ENCODE peak calls at places on chromosomes 5 and 9, in five cellular contexts. Q, E, R, Z and V are unnamed samples.

GRCh38 chr5:91598216-91598615 is 215.1 kb upstream of the ARRDC3 start:
- DNase-seq in Q (no peak), E (no peak), Z (no peak), R (no peak), V (no peak)

GRCh38 chr5:71589903-71590302 is 2.8 kb downstream of the MCCC2 start:
- DNase-seq in R (no peak), Z (no peak), Q (no peak), E (no peak), V (no peak)

GRCh38 chr5:133225671-133226152 is 173.9 kb downstream of the HSPA4 start:
- DNase-seq in Q (no peak), Z (peak), R (peak), E (no peak), V (no peak)

GRCh38 chr5:150252489-150252888 is 37.1 kb downstream of the CAMK2A start:
- DNase-seq in E (peak), Q (no peak), Z (no peak), R (no peak), V (no peak)

GRCh38 chr5:120567921-120568320 is 103.8 kb downstream of the PRR16 start:
- DNase-seq in Q (no peak), Z (no peak), R (no peak), E (no peak), V (no peak)

GRCh38 chr5:37938086-37938852 is 98.4 kb upstream of the GDNF start:
- DNase-seq in E (no peak), Q (no peak), Z (no peak), R (no peak), V (no peak)

GRCh38 chr9:78745996-78746395 is 449.1 kb downstream of the PSAT1 start:
- DNase-seq in R (peak), Z (no peak), E (no peak), Q (no peak), V (peak)

GRCh38 chr5:59335544-59335943 is 558.0 kb downstream of the PDE4D start:
- DNase-seq in E (no peak), Z (no peak), R (no peak), Q (no peak), V (no peak)

GRCh38 chr5:180557201-180557809 is 34.0 kb downstream of the SCGB3A1 start:
- DNase-seq in E (no peak), Z (no peak), Q (no peak), R (peak), V (no peak)

GRCh38 chr9:88532320-88532719 is 2.7 kb upstream of the NXNL2 start:
- DNase-seq in E (no peak), R (no peak), Q (no peak), Z (peak), V (peak)

GRCh38 chr5:149550608-149551226 is 522 bp downstream of the CSNK1A1 start:
- DNase-seq in R (no peak), Q (no peak), Z (no peak), E (peak), V (no peak)

GRCh38 chr5:120586646-120587045 is 122.5 kb downstream of the PRR16 start:
- DNase-seq in E (no peak), Z (no peak), R (no peak), Q (no peak), V (no peak)

GRCh38 chr9:93699650-93700049 is 123.3 kb downstream of the PHF2 start:
- DNase-seq in Q (no peak), Z (no peak), R (no peak), E (no peak), V (no peak)

GRCh38 chr5:14557840-14558239 is 23.8 kb upstream of the OTULINL start:
- DNase-seq in E (no peak), Q (no peak), R (no peak), Z (no peak), V (no peak)

GRCh38 chr5:142388696-142389095 is 63.9 kb upstream of the SPRY4 start:
- DNase-seq in Z (no peak), Q (no peak), R (peak), E (no peak), V (peak)

GRCh38 chr9:126401107-126401506 is 74.5 kb downstream of the MVB12B start:
- DNase-seq in R (no peak), Z (no peak), E (peak), Q (no peak), V (no peak)

GRCh38 chr9:93826905-93827544 is 128.1 kb downstream of the BARX1 start:
- DNase-seq in E (no peak), Q (no peak), R (no peak), Z (no peak), V (no peak)

GRCh38 chr9:136359774-136360718 is 3.5 kb downstream of the DNLZ start:
- DNase-seq in E (no peak), Q (no peak), R (no peak), Z (no peak), V (no peak)

GRCh38 chr5:181173420-181174342 is 26.3 kb downstream of the OR2V2 start:
- DNase-seq in Z (peak), R (peak), E (peak), Q (no peak), V (peak)

GRCh38 chr5:103569313-103570060 is 6.9 kb upstream of the NUDT12 start:
- DNase-seq in R (peak), E (no peak), Q (no peak), Z (no peak), V (peak)
- H3K27ac ChIP-seq in R (no peak), E (no peak), Q (no peak), Z (no peak), V (no peak)

GRCh38 chr5:51652980-51653379 is 269.7 kb downstream of the ISL1 start:
- DNase-seq in R (peak), E (no peak), Q (no peak), Z (peak), V (peak)

GRCh38 chr5:51646482-51646881 is 263.2 kb downstream of the ISL1 start:
- DNase-seq in Z (no peak), E (no peak), Q (no peak), R (no peak), V (no peak)

GRCh38 chr5:51651889-51652288 is 268.6 kb downstream of the ISL1 start:
- DNase-seq in R (peak), E (no peak), Z (peak), Q (no peak), V (peak)

GRCh38 chr5:51651476-51651875 is 268.2 kb downstream of the ISL1 start:
- DNase-seq in Q (no peak), R (peak), E (no peak), Z (peak), V (no peak)

GRCh38 chr5:51650824-51651223 is 267.6 kb downstream of the ISL1 start:
- DNase-seq in Z (peak), Q (no peak), R (no peak), E (no peak), V (no peak)
- H3K27ac ChIP-seq in Z (peak), Q (no peak), R (no peak), E (no peak), V (no peak)

DNA sequence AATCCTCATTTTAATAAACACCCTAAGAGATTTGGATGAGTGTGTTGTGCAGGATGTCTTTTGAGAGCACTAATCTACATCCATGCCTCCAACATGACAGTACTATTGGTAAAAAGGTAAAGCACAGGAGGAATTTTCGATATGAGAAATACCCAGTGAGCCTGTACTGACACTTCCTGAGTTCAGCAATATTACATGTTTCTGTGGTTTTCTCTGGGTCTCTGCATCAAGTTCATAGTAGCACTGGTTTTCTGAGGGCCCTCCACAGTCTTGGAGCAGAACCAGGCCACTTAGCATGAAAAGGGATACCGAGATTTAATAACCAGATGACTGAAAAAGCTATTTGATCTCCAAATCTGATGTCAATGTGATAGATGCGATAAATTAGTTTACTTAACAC is 524.1 kb downstream of the TMEM38B start:
- DNase-seq in Z (no peak), R (no peak), E (no peak), Q (no peak), V (no peak)
- H3K27ac ChIP-seq in Z (no peak), R (no peak), E (no peak), Q (no peak), V (no peak)

GRCh38 chr5:175520321-175520720 is 42.0 kb downstream of the SFXN1 start:
- DNase-seq in E (no peak), R (no peak), Q (no peak), Z (no peak), V (no peak)

GRCh38 chr5:175520873-175521272 is 42.5 kb downstream of the SFXN1 start:
- DNase-seq in Z (no peak), R (no peak), E (no peak), Q (no peak), V (no peak)

GRCh38 chr5:175516933-175517823 is 38.8 kb downstream of the SFXN1 start:
- DNase-seq in R (no peak), E (no peak), Q (no peak), Z (no peak), V (no peak)

GRCh38 chr5:175519006-175519405 is 40.6 kb downstream of the SFXN1 start:
- DNase-seq in E (no peak), Q (no peak), R (no peak), Z (no peak), V (no peak)

DNA sequence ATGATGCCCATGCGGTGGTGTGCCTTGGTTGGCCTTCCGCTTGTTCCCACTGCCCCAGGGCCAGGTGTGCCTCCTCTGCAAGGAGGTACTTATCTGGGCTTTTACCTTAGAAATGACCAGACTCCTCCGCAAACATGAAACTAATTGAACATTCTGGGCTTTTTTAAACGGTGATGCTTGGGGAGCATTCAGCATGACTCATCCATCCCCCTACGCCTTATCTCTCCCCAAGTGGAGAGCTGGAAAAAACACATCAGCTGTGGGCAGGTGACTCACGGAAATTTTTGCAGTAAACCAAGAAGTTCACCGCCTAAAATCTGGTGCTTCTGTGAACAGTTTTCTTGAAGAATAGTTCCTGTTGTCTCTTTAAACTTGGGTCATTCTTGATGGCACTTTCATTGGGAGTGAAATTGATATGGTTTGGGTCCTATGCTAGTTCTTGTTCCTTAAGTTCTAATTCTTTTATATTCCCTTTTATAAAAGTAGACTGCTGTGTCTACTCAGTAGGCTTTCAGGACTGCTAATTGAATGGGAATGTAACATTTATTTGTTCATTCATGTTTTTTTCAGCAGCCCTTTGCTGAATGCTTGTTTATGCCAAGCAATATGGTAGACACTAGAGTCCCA is 39.6 kb downstream of the SFXN1 start:
- DNase-seq in Z (no peak), R (peak), E (no peak), Q (no peak), V (peak)
- H3K27ac ChIP-seq in Z (no peak), R (no peak), E (no peak), Q (no peak), V (peak)

GRCh38 chr5:3962113-3962512 is 366.5 kb downstream of the IRX1 start:
- DNase-seq in E (no peak), R (no peak), Q (no peak), Z (no peak), V (no peak)

GRCh38 chr5:3958389-3958788 is 362.8 kb downstream of the IRX1 start:
- DNase-seq in E (no peak), R (no peak), Q (no peak), Z (no peak), V (no peak)

GRCh38 chr5:3954189-3954588 is 358.6 kb downstream of the IRX1 start:
- DNase-seq in Z (no peak), E (no peak), R (no peak), Q (no peak), V (no peak)

GRCh38 chr5:3954633-3955032 is 359.0 kb downstream of the IRX1 start:
- DNase-seq in E (no peak), R (no peak), Z (no peak), Q (no peak), V (no peak)

DNA sequence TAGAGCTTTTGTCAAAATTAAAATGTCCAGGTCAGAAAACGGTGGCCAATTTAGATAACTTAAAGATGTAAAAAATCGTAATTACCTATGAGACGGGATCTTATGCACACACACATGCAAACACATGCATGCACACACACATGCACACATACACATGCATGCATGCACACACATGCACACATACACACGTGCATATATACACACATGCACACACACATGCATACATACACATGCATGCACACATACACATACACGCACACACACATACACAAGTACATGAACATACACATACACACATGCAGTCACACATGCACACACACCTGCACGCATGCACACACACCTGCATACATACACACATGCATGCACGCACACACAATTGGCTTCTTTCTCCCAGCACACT is 362.0 kb downstream of the IRX1 start:
- DNase-seq in E (no peak), Q (no peak), Z (no peak), R (no peak), V (no peak)
- H3K27ac ChIP-seq in E (no peak), Q (no peak), Z (no peak), R (no peak), V (no peak)

DNA sequence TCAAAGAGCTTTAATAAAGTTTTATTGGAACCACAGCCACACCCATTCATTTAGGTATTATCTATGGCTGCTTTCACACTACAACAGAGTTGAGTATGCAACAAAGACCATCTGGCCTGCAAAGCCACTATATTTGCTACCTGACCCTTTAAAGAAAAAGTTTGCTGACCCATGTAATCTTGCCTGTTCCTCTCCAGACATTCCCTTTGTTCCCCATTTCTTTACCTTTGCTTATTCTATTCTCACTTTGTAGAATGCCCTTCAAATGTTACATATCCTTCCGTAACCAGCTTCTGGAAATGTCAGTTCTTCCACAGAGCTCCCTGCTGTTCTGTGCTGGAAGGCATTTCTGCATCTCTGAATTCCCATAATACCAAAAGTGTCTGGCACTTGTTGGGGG is 320.2 kb downstream of the TLE1 start:
- DNase-seq in Z (no peak), Q (no peak), R (no peak), E (no peak), V (no peak)
- H3K27ac ChIP-seq in Z (no peak), Q (no peak), R (no peak), E (no peak), V (no peak)

GRCh38 chr9:99190597-99191283 is 31.0 kb downstream of the ALG2 start:
- DNase-seq in Z (no peak), Q (no peak), R (no peak), E (no peak), V (no peak)
- H3K27ac ChIP-seq in Z (no peak), Q (no peak), R (no peak), E (no peak), V (no peak)

GRCh38 chr9:133888779-133889491 is 103.2 kb downstream of the VAV2 start:
- DNase-seq in Q (no peak), Z (no peak), E (no peak), R (no peak), V (no peak)
- H3K27ac ChIP-seq in Q (no peak), Z (no peak), E (no peak), R (peak), V (peak)